ENCODE peak calls at places on chromosomes 13 and 19, in four cellular contexts. O is A673; W is endodermal cell; L is CD8-positive, alpha-beta T cell. I is an unnamed sample.
A peak's percentile ranks its signal among the peaks of the same experiment; 100 is the strongest.

GRCh38 chr13:75405976-75406703 is 75.8 kb downstream of the TBC1D4 start:
- DNase-seq in O (peak; percentile 80), W (no peak), L (no peak), I (no peak)

GRCh38 chr13:29472317-29472961 is 123.0 kb downstream of the SLC7A1 start:
- DNase-seq in L (peak; percentile 16), W (peak; percentile 88), O (peak; percentile 61), I (peak; percentile 16)

GRCh38 chr13:33119022-33119735 is 103.0 kb downstream of the KL start:
- DNase-seq in O (peak; percentile 41), W (peak; percentile 62), L (no peak), I (no peak)

GRCh38 chr13:32889986-32890565 is 126.1 kb upstream of the KL start:
- DNase-seq in L (no peak), W (no peak), O (no peak), I (no peak)

GRCh38 chr13:50375792-50376191 is 360.5 kb downstream of the KCNRG start:
- DNase-seq in O (no peak), W (no peak), L (no peak), I (no peak)

GRCh38 chr19:46428278-46429141 is at the start of gene PNMA8C:
- DNase-seq in W (peak; percentile 92), L (peak; percentile 29), O (no peak), I (peak; percentile 22)

GRCh38 chr19:3346677-3347353 is 19.6 kb upstream of the NFIC start:
- DNase-seq in O (peak; percentile 59), L (no peak), W (peak; percentile 35), I (no peak)

GRCh38 chr19:33248553-33248953 is 22.9 kb upstream of the SLC7A10 start:
- DNase-seq in O (no peak), W (no peak), L (no peak), I (no peak)

GRCh38 chr13:20197361-20197834 is 4.7 kb upstream of the GJB2 start:
- DNase-seq in W (no peak), L (no peak), O (peak; percentile 63), I (peak; percentile 47)

GRCh38 chr19:54918499-54918898 is 12.6 kb downstream of the NCR1 start:
- DNase-seq in W (peak; percentile 71), O (no peak), L (no peak), I (no peak)

DNA sequence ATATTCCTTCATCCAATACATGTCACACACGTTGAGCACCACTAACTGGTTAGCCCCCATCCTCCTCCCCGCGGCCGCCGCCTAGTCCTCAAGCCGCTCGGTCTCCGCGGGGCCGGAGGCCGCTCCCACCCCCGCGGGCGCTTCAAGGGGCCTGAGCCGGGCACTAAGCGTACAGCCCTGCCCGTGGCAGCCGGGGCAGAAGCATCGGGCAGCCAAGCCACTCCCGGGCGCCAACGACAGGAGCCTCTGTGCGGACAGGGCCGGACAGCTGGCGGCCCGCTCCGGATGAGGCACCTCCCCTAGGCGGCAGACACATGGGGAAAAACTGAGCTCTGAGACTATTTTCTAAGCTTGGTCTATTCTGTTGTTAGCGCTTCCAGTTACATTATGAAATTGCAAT is 2.8 kb upstream of the ZNF543 start:
- DNase-seq in O (no peak), L (no peak), W (peak; percentile 63), I (no peak)
- H3K4me3 ChIP-seq in O (no peak overlapping the region), L (no peak overlapping the region), W (no peak overlapping the region), I (no peak overlapping the region)

GRCh38 chr19:40803170-40803856 is 4.3 kb downstream of the EGLN2 start:
- DNase-seq in L (no peak), O (no peak), W (no peak), I (no peak)
- H3K4me1 ChIP-seq in L (peaks cover 84% of the 10 kb centered on the region), O (peaks cover 64% of the 10 kb centered on the region), W (peaks cover 29% of the 10 kb centered on the region), I (peaks cover 85% of the 10 kb centered on the region)

GRCh38 chr13:79631260-79631659 is 150.3 kb downstream of the NDFIP2 start:
- DNase-seq in W (no peak), L (no peak), O (peak; percentile 87), I (no peak)

GRCh38 chr13:79626924-79627323 is 146.0 kb downstream of the NDFIP2 start:
- DNase-seq in W (no peak), O (no peak), L (no peak), I (no peak)

GRCh38 chr13:79625517-79625916 is 144.6 kb downstream of the NDFIP2 start:
- DNase-seq in L (no peak), O (no peak), W (no peak), I (no peak)

GRCh38 chr13:79628463-79628862 is 147.5 kb downstream of the NDFIP2 start:
- DNase-seq in O (no peak), W (no peak), L (no peak), I (no peak)
- H3K4me3 ChIP-seq in O (no peak overlapping the region), W (no peak overlapping the region), L (no peak overlapping the region), I (no peak overlapping the region)

GRCh38 chr19:44755219-44755618 is 6.7 kb downstream of the BCL3 start:
- DNase-seq in O (no peak), L (no peak), W (no peak), I (no peak)
- H3K4me1 ChIP-seq in O (peaks cover 27% of the 10 kb centered on the region), L (peaks cover 63% of the 10 kb centered on the region), W (peaks cover 4% of the 10 kb centered on the region), I (peaks cover 57% of the 10 kb centered on the region)

GRCh38 chr13:106565127-106565775 is 2.7 kb downstream of the ARGLU1 start:
- DNase-seq in W (no peak), O (no peak), L (no peak), I (no peak)
- H3K4me3 ChIP-seq in W (peak overlapping the region; percentile 97), O (no peak overlapping the region), L (peak overlapping the region; percentile 79), I (peak overlapping the region; percentile 10)

DNA sequence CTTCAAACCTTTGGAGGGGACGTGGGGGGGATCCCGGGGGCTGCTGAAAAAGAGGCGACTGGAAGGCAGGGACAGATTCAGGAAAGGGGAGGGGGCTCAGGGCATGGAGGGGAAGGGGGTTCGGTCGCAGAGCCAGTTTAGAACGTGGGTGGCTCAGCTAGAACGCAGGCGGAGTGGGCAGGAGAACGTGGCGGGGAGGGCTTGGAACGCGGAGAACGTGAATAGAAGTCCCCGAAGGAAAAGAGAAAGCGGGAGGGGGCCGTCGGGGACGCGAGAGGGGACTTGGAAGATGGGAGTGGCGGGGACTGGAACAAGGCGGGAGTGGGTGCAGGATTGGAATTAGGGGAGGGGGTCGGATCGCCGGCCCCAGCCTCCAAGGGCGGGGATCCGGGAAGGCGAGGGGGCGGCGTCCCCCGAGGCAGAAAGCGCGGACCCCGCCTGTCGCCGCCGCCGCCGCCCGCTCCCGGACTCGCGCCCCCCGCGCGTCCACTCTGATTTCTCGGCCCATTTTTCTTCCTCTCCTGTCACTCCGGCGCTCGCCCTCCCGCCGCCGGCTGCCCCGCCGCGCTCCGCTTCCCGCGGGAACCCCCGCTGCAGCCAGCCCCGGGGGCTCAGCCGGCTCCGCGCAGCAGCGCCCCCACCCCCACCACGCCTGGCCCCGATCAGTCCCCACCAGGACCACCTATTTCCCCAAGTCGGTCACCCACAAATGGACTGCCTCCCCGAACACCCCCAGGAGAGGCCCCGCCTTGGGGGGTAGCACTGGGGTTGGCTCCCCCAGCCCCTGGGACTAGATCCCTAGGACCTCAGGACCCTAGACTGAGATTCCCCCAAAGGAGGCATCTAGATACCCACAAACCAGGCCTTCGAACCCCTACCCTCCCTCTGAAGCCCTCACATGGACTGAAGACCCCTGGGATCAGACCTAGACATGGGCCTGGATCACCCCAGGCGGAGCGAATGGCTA is 12.5 kb upstream of the ERFL start:
- DNase-seq in O (no peak), W (peak; percentile 49), L (no peak), I (no peak)
- H3K4me1 ChIP-seq in O (peaks cover 20% of the 10 kb centered on the region), W (no peaks in the 10 kb centered on the region), L (peaks cover 39% of the 10 kb centered on the region), I (peaks cover 35% of the 10 kb centered on the region)

GRCh38 chr13:26253262-26253786 is 605 bp upstream of the CDK8 start:
- DNase-seq in L (no peak), W (no peak), O (no peak), I (no peak)
- H3K4me3 ChIP-seq in L (peak overlapping the region; percentile 100), W (peak overlapping the region; percentile 90), O (peak overlapping the region; percentile 68), I (peak overlapping the region; percentile 55)

GRCh38 chr13:40564342-40564997 is 102.0 kb downstream of the FOXO1 start:
- DNase-seq in W (no peak), O (no peak), L (no peak), I (no peak)
- H3K4me1 ChIP-seq in W (peaks cover 18% of the 10 kb centered on the region), O (no peaks in the 10 kb centered on the region), L (peaks cover 77% of the 10 kb centered on the region), I (peaks cover 79% of the 10 kb centered on the region)

DNA sequence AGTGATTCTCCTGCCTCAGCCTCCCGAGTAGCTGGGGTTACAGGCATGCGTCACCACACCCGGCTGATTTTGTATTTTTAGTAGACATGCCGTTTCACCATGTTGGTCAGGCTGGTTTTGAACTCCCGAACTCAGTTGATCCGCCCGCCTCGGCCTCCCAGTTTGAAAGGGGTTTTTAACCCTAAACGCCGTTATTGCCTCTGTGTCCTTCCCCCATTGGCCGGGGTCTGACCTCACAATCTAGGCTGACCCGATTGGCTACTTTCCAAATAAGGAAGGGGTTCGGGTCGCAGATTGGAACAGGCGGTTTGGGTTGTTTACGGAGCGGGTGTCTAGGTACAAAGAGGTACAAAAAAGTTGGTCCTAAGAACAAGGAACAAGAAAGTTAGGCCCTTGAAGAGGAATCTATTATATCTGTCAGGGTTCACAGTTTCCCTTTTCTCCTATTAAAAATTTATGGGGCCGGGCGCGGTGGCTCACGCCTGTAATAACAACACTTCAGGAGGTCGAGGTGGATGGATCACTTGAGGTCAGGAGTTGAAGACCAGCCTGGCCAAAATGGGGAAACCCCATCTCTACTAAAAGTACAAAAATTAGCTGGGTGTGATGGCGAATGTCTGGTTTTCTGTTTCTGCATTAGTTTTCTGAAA is 1.0 kb downstream of the ZNF253 start:
- DNase-seq in L (peak; percentile 25), W (peak; percentile 92), O (peak; percentile 5), I (peak; percentile 50)
- H3K4me3 ChIP-seq in L (peak overlapping the region; percentile 89), W (peak overlapping the region; percentile 98), O (peak overlapping the region; percentile 69), I (peak overlapping the region; percentile 92)

DNA sequence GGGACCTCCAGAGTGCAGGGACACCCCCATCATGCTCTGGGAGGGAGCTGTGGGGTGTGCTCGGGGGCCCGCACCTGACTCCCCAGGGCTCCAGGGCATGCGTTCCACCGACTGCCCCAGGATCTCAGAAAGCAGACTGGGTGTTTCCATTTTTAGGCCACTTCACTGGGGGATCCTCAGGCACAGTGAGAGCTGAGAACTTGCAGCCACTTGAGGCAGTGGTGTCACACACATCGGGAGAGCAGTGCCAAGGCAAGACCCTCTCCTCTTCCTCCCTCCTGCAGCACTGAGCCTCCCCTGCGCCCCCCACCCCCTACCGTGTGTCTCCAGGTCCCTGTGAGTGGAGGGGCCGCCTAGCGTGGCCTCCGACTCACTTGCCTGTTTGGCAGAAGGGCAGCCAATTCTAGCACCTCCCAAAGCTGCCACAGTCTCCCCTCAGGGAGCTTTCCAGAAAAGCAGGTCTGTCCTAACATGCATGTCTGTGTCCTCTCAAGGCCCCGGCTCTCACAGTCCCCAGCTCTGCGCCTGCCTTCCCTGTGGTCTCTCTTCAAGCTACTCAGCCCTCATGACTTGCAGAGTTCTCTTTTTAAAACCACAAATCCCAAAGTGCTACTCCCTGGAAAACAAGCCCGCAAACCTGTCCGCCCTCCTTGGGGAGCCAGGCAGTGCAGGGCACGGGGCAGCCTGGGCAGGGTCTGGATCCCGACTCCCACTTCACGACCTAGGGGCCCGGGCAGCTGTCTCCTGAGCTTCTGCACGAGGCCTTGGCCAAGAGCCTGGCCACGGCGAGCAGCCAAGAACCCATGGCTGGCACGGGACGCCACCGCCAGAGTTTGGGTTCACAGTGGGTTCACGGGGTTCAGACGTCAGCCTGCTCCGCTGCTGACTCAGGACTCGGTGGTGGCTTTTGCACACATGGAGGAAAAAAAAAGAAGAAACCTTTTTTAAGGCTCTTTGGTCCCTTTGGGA is 94.1 kb downstream of the STK24 start:
- DNase-seq in L (no peak), W (peak; percentile 79), O (no peak), I (peak; percentile 14)
- H3K4me1 ChIP-seq in L (peaks cover 32% of the 10 kb centered on the region), W (peaks cover 20% of the 10 kb centered on the region), O (peaks cover 32% of the 10 kb centered on the region), I (peaks cover 96% of the 10 kb centered on the region)

I was measured in CD4-positive, alpha-beta memory T cell.